ENCODE peak calls at places on chromosome 21, in six cellular contexts. M, T, Z, G, K and H are unnamed samples.

GRCh38 chr21:35086357-35086756 is 37.3 kb upstream of the RUNX1 start:
- DNase-seq in Z (peak), T (no peak), K (no peak), M (no peak), G (no peak), H (no peak)

GRCh38 chr21:28671549-28672195 is 321.0 kb downstream of the LTN1 start:
- DNase-seq in K (no peak), T (no peak), G (no peak), M (no peak), Z (no peak), H (no peak)

GRCh38 chr21:34805157-34805556 is 136.4 kb downstream of the CLIC6 start:
- DNase-seq in M (no peak), T (no peak), K (no peak), G (no peak), Z (no peak), H (no peak)

GRCh38 chr21:29657228-29657989 is 282.4 kb downstream of the GRIK1 start:
- DNase-seq in K (no peak), G (no peak), M (no peak), Z (no peak), T (no peak), H (no peak)

GRCh38 chr21:45336870-45337269 is 49.2 kb upstream of the POFUT2 start:
- DNase-seq in G (no peak), Z (peak), K (no peak), M (no peak), T (peak), H (no peak)

GRCh38 chr21:20783611-20784010 is 214.6 kb upstream of the NCAM2 start:
- DNase-seq in Z (peak), T (no peak), K (no peak), M (no peak), G (no peak), H (no peak)

GRCh38 chr21:16455978-16456377 is 726.2 kb downstream of the USP25 start:
- DNase-seq in G (no peak), K (no peak), Z (no peak), T (no peak), M (no peak), H (no peak)

GRCh38 chr21:28447453-28447852 is 545.2 kb downstream of the LTN1 start:
- DNase-seq in T (no peak), K (no peak), M (no peak), Z (peak), G (no peak), H (no peak)

GRCh38 chr21:34004984-34005383 is 68.4 kb upstream of the MRPS6 start:
- DNase-seq in T (no peak), G (no peak), Z (no peak), K (peak), M (no peak), H (no peak)

GRCh38 chr21:25506887-25507286 is 100.4 kb downstream of the MRPL39 start:
- DNase-seq in Z (no peak), M (peak), T (no peak), K (no peak), G (peak), H (no peak)

GRCh38 chr21:41501919-41502318 is 6.0 kb downstream of the TMPRSS2 start:
- DNase-seq in M (no peak), K (peak), G (no peak), Z (no peak), T (no peak), H (no peak)

GRCh38 chr21:45455321-45456013 is 50.5 kb downstream of the COL18A1 start:
- DNase-seq in G (no peak), M (no peak), T (peak), Z (peak), K (peak), H (peak)

GRCh38 chr21:33685613-33686197 is 43.4 kb downstream of the ITSN1 start:
- DNase-seq in M (peak), T (no peak), G (peak), Z (peak), K (no peak), H (no peak)

GRCh38 chr21:31398574-31398973 is 54.5 kb upstream of the TIAM1 start:
- DNase-seq in K (no peak), M (no peak), Z (no peak), T (no peak), G (no peak), H (no peak)

GRCh38 chr21:25963186-25963585 is 207.4 kb downstream of the APP start:
- DNase-seq in K (no peak), M (no peak), Z (peak), G (no peak), T (no peak), H (peak)

GRCh38 chr21:27268290-27268689 is 301.4 kb upstream of the ADAMTS5 start:
- DNase-seq in K (no peak), Z (no peak), G (no peak), T (no peak), M (no peak), H (no peak)

GRCh38 chr21:42829417-42829816 is 49.9 kb downstream of the WDR4 start:
- DNase-seq in K (no peak), T (no peak), M (no peak), G (no peak), Z (no peak), H (no peak)
- TF ChIP-seq CTCF in K (no peak), T (no peak), M (no peak), G (no peak), Z (no peak), H (no peak)

GRCh38 chr21:44303490-44303981 is 3.7 kb downstream of the PFKL start:
- DNase-seq in G (no peak), K (no peak), T (no peak), M (no peak), Z (no peak), H (no peak)

GRCh38 chr21:44305691-44306090 is 5.8 kb downstream of the PFKL start:
- DNase-seq in G (no peak), M (no peak), T (no peak), K (no peak), Z (no peak), H (no peak)

GRCh38 chr21:44306926-44307687 is 7.3 kb downstream of the PFKL start:
- DNase-seq in K (no peak), G (no peak), M (no peak), T (no peak), Z (no peak), H (no peak)

GRCh38 chr21:44304041-44304738 is 4.3 kb downstream of the PFKL start:
- DNase-seq in K (no peak), G (no peak), M (no peak), T (no peak), Z (no peak), H (no peak)

DNA sequence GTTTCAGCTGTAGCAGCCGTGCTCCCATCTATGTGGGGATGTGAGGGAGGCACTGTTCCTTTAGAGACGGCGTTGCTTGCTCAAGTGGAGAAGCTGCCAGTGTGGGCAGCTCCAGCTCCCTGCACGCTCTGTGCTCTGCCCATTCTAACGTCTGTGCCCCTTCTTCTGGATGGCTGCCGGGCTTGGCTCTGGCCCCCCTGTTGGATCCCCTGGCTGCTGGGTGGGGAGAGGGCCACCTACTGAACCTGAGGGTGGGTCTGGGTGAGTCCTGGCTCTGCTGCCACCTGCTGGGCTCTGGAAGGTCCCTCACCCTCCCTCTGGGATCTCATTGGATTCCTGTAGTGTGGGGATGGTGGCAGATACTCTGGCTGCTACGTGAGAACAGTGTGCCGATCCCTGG is 5.0 kb downstream of the PFKL start:
- DNase-seq in G (no peak), K (no peak), Z (peak), T (peak), M (no peak), H (no peak)
- TF ChIP-seq CTCF in G (peak), K (no peak), Z (peak), T (peak), M (peak), H (peak)

DNA sequence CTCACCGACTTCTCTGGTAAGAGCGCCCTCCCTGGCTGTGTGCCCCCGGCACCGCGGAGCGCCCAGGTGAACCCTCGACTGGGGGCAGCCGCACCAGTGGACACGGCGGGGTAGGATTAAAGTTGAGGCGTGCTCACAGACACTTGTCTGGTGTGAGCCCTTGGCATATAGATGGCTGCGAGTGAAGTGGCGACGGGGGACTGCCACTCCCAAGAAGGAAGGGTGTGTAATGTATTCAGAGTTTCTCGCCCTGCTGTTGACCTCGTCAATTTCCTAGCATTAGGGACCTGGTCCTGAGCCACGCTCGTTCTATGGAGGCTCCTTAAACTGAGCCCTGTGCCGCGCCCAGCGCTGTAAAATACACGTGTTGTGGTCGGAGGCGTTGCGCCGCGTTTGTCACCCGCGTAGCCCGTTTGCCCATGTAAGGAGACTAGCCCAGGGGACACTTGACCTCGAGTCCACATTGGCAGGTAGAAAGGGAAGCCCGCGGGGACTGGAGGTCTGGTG is 545 bp downstream of the EVA1C start:
- DNase-seq in G (no peak), T (no peak), K (peak), M (no peak), Z (peak), H (no peak)
- TF ChIP-seq CTCF in G (peak), T (no peak), K (no peak), M (no peak), Z (no peak), H (no peak)

GRCh38 chr21:38804030-38804616 is 1.6 kb upstream of the ETS2 start:
- DNase-seq in Z (no peak), M (no peak), K (no peak), T (no peak), G (no peak), H (no peak)

GRCh38 chr21:38806153-38806941 is 618 bp downstream of the ETS2 start:
- DNase-seq in G (no peak), M (no peak), Z (no peak), T (peak), K (no peak), H (no peak)

GRCh38 chr21:38803075-38803474 is 2.7 kb upstream of the ETS2 start:
- DNase-seq in T (no peak), Z (no peak), M (no peak), G (no peak), K (no peak), H (no peak)

GRCh38 chr21:38805282-38806152 is at the start of gene ETS2:
- DNase-seq in T (peak), K (peak), G (peak), Z (peak), M (peak), H (peak)

DNA sequence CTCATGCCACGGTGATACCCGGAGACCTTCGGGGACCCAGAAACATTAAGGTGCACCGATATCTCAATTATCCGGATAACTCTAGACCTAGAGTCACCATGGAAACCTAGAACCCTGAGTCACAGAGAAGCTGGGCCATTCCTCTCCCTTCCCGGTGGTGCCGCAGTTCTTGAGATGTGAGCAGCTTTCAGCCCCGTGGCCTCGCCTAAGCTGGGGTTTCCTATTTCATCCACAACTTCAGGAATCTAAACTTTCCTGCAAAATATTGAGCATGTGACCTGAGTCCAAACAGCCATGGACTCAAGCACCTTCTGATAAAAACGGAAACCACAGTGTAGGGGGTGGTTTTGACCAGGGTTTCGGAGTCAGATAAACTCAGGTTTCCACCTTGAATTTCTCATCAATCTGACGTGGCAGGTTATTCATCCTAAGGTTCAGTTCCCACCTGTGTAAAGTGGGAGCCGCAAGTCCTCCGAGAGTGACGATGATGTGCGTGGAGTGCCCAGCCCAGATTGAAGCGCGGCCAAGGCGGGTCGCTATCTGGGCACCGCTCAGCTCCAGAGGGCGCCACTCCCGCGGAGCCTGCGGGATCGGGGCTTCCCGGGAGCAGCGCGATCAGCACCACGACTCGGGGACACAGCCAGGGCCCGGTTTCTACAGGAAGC is 980 bp upstream of the ETS2 start:
- DNase-seq in G (no peak), K (peak), M (no peak), T (peak), Z (no peak), H (no peak)
- TF ChIP-seq CTCF in G (peak), K (no peak), M (peak), T (peak), Z (no peak), H (peak)

DNA sequence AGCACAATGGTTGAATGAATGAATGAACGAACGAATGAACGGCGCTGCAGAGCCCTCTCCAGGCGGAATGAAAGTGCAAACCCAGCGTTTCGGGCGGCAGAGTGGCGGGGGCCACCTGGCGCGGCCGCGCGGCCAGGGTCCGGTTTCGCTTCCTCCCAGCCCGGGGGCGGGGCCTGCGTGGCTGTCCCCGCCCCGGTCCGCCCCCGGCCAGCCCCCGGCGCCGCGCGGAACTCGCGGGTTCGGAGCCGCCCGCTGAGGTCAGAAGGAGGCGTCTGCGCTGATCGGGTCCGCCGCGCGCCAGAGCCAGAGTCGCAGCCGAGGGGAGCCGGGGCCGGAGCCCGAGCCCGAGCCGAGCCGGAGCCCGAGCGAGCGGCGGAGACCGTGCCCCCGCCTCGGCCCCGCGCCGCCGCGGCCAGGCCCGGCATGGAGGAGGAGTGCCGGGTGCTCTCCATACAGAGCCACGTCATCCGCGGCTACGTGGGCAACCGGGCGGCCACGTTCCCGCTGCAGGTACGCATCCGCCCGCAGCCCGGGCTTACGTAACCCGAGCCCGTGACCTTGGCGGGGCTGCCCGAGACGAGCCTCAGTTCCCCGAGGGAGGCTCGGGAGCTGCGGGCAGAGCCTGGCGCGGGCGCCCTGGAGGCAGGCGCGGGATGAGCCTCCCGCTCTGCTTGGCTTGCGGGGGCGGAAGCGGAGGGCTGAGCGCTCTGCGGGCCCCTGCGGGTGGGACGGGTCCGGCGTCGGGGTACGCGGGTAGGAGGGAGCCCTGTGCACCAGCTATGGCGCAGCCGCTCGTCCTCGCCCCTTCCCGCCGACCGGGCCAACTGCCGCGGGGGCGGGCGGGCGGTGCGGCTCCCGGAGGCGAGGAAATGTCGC is at the start of gene PDXK:
- DNase-seq in K (peak), M (no peak), G (no peak), Z (peak), T (peak), H (no peak)
- TF ChIP-seq CTCF in K (no peak), M (no peak), G (no peak), Z (no peak), T (peak), H (peak)

GRCh38 chr21:14957836-14958235 is 107.0 kb downstream of the NRIP1 start:
- DNase-seq in G (no peak), Z (no peak), K (no peak), T (no peak), M (no peak), H (no peak)

GRCh38 chr21:14949603-14950002 is 115.2 kb downstream of the NRIP1 start:
- DNase-seq in Z (no peak), K (no peak), T (no peak), M (no peak), G (no peak), H (no peak)

GRCh38 chr21:14956826-14957225 is 108.0 kb downstream of the NRIP1 start:
- DNase-seq in G (peak), K (no peak), Z (peak), T (no peak), M (peak), H (no peak)

GRCh38 chr21:14955936-14956520 is 108.8 kb downstream of the NRIP1 start:
- DNase-seq in T (no peak), G (no peak), M (no peak), Z (no peak), K (no peak), H (peak)

DNA sequence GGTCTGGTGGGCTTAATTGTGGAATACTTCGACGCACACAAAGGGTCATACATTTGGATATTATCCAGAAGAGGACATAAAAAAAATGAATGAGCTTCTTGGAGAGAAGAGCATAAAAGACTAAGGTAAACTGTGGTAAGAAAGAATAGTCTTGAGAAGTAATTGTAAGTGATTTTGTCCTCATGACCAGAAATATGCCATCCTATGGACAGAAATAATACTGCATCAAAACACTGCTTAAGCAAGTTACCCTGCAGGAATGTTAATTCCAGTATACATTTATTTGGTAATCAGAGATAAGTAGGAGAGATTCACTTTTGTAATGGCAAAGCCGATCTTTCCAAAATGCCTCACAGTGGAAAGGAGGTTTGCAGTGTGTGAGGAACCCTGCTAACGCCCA is 111.9 kb downstream of the NRIP1 start:
- DNase-seq in K (no peak), Z (peak), G (no peak), T (no peak), M (no peak), H (no peak)
- TF ChIP-seq CTCF in K (no peak), Z (no peak), G (no peak), T (peak), M (no peak), H (no peak)

GRCh38 chr21:36672737-36673136 is 26.2 kb upstream of the SIM2 start:
- DNase-seq in T (no peak), K (no peak), Z (no peak), M (no peak), G (no peak), H (no peak)

GRCh38 chr21:36676039-36676950 is 22.6 kb upstream of the SIM2 start:
- DNase-seq in K (no peak), M (no peak), T (no peak), Z (no peak), G (no peak), H (no peak)

GRCh38 chr21:36681117-36681631 is 17.7 kb upstream of the SIM2 start:
- DNase-seq in M (no peak), G (no peak), K (no peak), T (no peak), Z (no peak), H (no peak)

DNA sequence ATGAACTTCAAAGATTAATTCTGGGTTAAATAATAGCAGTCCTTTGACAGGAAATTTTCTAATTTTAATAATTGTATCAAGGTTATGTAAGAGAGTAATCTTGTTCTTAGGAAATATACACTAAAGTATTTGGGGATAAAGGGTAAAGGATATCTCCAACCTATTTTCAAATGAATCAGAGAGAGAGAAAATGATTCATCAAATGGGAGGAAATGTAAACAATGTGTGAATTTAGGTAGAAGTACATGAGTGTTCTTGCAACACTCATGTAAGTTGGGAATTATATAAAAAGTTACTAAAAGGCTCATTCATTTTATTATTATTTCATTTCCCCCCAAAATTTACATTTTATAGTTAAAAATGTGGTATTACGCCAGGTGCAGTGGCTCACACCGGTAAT is 20.4 kb upstream of the SIM2 start:
- DNase-seq in K (no peak), T (no peak), M (no peak), G (no peak), Z (no peak), H (no peak)
- TF ChIP-seq CTCF in K (no peak), T (no peak), M (no peak), G (no peak), Z (no peak), H (no peak)